ENCODE peak calls at places on chromosomes 11 and 22, in ten cellular contexts. T is HepG2, R is K562, V is Panc1, W is GM23338, G is spleen, L is HCT116, U is esophagus muscularis mucosa, Y is sigmoid colon, J is prostate gland. F is an unnamed sample.

GRCh38 chr22:50118557-50119168 is 28.9 kb downstream of the MOV10L1 start:
- DNase-seq in T (peak; percentile 10), R (peak; percentile 87), V (no peak), W (no peak), G (no peak), L (no peak), U (no peak), Y (peak; percentile 76), J (no peak), F (no peak)

GRCh38 chr11:70703141-70704052 is 305.1 kb downstream of the CTTN start:
- DNase-seq in T (peak; percentile 9), R (no peak), V (no peak), W (peak; percentile 70), G (peak; percentile 53), L (no peak), U (no peak), Y (no peak), J (no peak), F (no peak)

GRCh38 chr11:93123351-93123898 is 74.4 kb downstream of the SLC36A4 start:
- DNase-seq in T (no peak), R (no peak), V (no peak), W (no peak), G (no peak), L (no peak), U (no peak), Y (no peak), J (no peak), F (no peak)

GRCh38 chr22:47196881-47197701 is 434.6 kb downstream of the TBC1D22A start:
- DNase-seq in T (no peak), R (no peak), V (no peak), W (no peak), G (peak; percentile 65), L (no peak), U (no peak), Y (peak; percentile 46), J (no peak), F (peak; percentile 77)

GRCh38 chr11:119198925-119199324 is 7.2 kb upstream of the CBL start:
- DNase-seq in T (no peak), R (no peak), V (no peak), W (no peak), G (peak; percentile 40), L (no peak), U (no peak), Y (peak; percentile 41), J (no peak), F (no peak)

GRCh38 chr22:23263651-23264555 is 83.6 kb downstream of the BCR start:
- DNase-seq in T (no peak), R (peak; percentile 58), V (no peak), W (no peak), G (peak; percentile 88), L (no peak), U (no peak), Y (no peak), J (no peak), F (no peak)

GRCh38 chr11:2927851-2928604 is 1.2 kb downstream of the PHLDA2 start:
- DNase-seq in T (no peak), R (peak; percentile 39), V (no peak), W (no peak), G (peak; percentile 67), L (no peak), U (no peak), Y (no peak), J (no peak), F (no peak)

GRCh38 chr11:74694136-74694535 is 37.1 kb downstream of the CHRDL2 start:
- DNase-seq in T (peak; percentile 57), R (peak; percentile 44), V (no peak), W (peak; percentile 45), G (no peak), L (no peak), U (no peak), Y (no peak), J (no peak), F (no peak)

GRCh38 chr11:100687032-100687629 is at the start of gene ARHGAP42:
- DNase-seq in T (peak; percentile 16), R (peak; percentile 53), V (no peak), W (peak; percentile 92), G (peak; percentile 91), L (no peak), U (no peak), Y (peak; percentile 77), J (peak; percentile 49), F (no peak)

GRCh38 chr11:119974467-119974866 is 163.4 kb downstream of the TRIM29 start:
- DNase-seq in T (no peak), R (no peak), V (no peak), W (no peak), G (no peak), L (no peak), U (no peak), Y (no peak), J (no peak), F (no peak)

GRCh38 chr22:19984201-19984753 is 32.3 kb downstream of the ARVCF start:
- DNase-seq in T (no peak), R (peak; percentile 70), V (peak; percentile 64), W (no peak), G (peak; percentile 69), L (peak; percentile 55), U (no peak), Y (peak; percentile 84), J (no peak), F (no peak)

GRCh38 chr11:107549253-107549953 is 16.1 kb downstream of the ALKBH8 start:
- DNase-seq in T (peak; percentile 29), R (peak; percentile 41), V (no peak), W (peak; percentile 64), G (no peak), L (no peak), U (no peak), Y (no peak), J (no peak), F (no peak)

DNA sequence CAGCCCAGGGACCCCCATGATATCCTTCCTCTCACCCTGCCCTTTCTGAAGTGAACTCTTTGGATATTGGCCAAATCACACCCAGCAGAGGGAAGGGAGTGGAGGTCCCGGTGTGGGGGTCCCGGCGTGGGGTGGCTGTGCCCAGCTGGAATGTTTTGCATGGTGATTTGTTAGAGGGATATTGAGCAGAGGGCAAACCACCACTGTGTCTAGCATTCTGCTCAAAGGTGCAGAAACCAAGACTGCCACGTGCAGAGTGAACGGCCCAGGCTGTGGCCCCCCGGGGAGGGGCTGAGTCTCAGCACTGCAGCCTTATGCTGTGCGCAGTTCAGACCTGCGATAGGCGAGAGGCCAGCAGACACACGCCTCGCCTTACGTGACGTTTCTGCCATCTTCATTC is 7.9 kb upstream of the BID start:
- DNase-seq in T (no peak), R (no peak), V (no peak), W (no peak), G (no peak), L (no peak), U (no peak), Y (no peak), J (no peak), F (no peak)
- H3K4me1 ChIP-seq in T (peaks cover 80% of the 10 kb centered on the region), R (peaks cover 33% of the 10 kb centered on the region), V (peaks cover 14% of the 10 kb centered on the region), W (no peaks in the 10 kb centered on the region), G (peaks cover 92% of the 10 kb centered on the region), L (peaks cover 10% of the 10 kb centered on the region), U (peaks cover 23% of the 10 kb centered on the region), Y (peaks cover 22% of the 10 kb centered on the region), J (no peaks in the 10 kb centered on the region), F (peaks cover 25% of the 10 kb centered on the region)

GRCh38 chr11:121112498-121113455 is 11.7 kb downstream of the TECTA start:
- DNase-seq in T (peak; percentile 52), R (peak; percentile 54), V (no peak), W (peak; percentile 95), G (no peak), L (peak; percentile 35), U (no peak), Y (peak; percentile 76), J (peak; percentile 67), F (peak; percentile 83)

GRCh38 chr11:121111053-121111724 is 10.1 kb downstream of the TECTA start:
- DNase-seq in T (no peak), R (no peak), V (no peak), W (no peak), G (no peak), L (no peak), U (no peak), Y (no peak), J (no peak), F (peak; percentile 72)

GRCh38 chr11:121109916-121110656 is 9.0 kb downstream of the TECTA start:
- DNase-seq in T (no peak), R (no peak), V (no peak), W (no peak), G (no peak), L (no peak), U (no peak), Y (no peak), J (no peak), F (peak; percentile 42)

GRCh38 chr11:121117753-121118152 is 16.7 kb downstream of the TECTA start:
- DNase-seq in T (no peak), R (no peak), V (no peak), W (no peak), G (no peak), L (no peak), U (no peak), Y (no peak), J (no peak), F (no peak)

DNA sequence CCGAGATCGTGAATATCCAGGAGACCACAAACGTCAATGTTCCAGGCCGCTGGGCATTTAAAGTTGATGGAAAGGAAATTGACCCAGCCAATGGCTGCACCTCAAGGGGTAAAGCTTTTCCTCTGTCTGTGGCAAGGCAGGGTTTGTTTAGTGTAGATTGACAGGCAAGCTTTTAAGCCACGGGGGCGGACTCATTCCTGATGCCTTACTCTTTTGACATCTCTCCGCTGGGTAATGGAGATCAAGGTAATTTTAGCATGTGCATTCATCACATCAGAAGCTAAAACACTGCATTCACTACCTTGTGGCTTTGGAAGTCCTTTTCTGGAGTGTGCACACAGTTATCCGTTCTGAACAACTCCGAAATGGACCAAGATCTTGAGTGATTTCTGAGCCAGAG is 12.6 kb downstream of the TECTA start:
- DNase-seq in T (no peak), R (no peak), V (no peak), W (no peak), G (no peak), L (no peak), U (no peak), Y (no peak), J (no peak), F (no peak)
- H3K4me3 ChIP-seq in T (no peak overlapping the region), R (no peak overlapping the region), V (no peak overlapping the region), W (no peak overlapping the region), G (no peak overlapping the region), L (no peak overlapping the region), U (no peak overlapping the region), Y (no peak overlapping the region), J (no peak overlapping the region), F (no peak overlapping the region)

DNA sequence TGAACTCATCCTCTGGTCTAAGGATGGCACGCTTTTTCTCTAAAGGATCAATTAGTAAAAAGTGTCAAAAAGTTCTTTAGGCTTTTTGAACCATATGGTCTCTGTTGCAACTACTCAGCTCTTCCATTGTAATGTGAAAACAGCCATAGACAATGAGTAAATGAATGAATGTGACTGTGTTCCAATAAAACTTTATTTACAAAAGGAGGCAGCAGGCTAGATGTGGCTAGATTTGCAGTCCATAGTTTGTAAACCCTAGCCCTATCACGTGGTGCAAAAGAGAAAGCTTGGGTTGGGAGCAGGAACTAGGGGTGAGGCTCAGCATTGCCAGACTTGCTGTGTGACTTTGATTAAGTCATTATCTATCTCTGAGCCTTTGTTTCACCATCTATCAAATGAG is 5.4 kb upstream of the NPAS4 start:
- DNase-seq in T (no peak), R (no peak), V (no peak), W (no peak), G (no peak), L (no peak), U (no peak), Y (no peak), J (no peak), F (no peak)
- TF ChIP-seq POLR2AphosphoS5 in T (no peak), R (no peak), V (no peak), W (no peak), G (no peak), L (no peak), U (no peak), Y (no peak), J (no peak), F (no peak)

GRCh38 chr22:44129614-44129976 is 51.1 kb upstream of the PARVG start:
- DNase-seq in T (no peak), R (peak; percentile 11), V (no peak), W (no peak), G (peak; percentile 6), L (no peak), U (no peak), Y (peak; percentile 19), J (no peak), F (no peak)
- H3K4me1 ChIP-seq in T (no peaks in the 10 kb centered on the region), R (no peaks in the 10 kb centered on the region), V (no peaks in the 10 kb centered on the region), W (peaks cover 8% of the 10 kb centered on the region), G (peaks cover 22% of the 10 kb centered on the region), L (no peaks in the 10 kb centered on the region), U (no peaks in the 10 kb centered on the region), Y (no peaks in the 10 kb centered on the region), J (no peaks in the 10 kb centered on the region), F (peaks cover 13% of the 10 kb centered on the region)